ENCODE peak calls at places on chromosomes 16 and 17, in five cellular contexts. One of them, this sample, is unnamed.

GRCh38 chr16:4351880-4352279 is 759 bp upstream of the PAM16 start:
- DNase-seq in GM12878: no peak
- DNase-seq in K562: no peak
- DNase-seq in H1: no peak
- DNase-seq in HepG2: peak
- DNase-seq in this sample: no peak

GRCh38 chr17:50259484-50260324 is 14.6 kb upstream of the TMEM92 start:
- DNase-seq in GM12878: no peak
- DNase-seq in K562: peak
- DNase-seq in H1: no peak
- DNase-seq in HepG2: no peak
- DNase-seq in this sample: peak

GRCh38 chr17:1532836-1533602 is 16.6 kb upstream of the INPP5K start:
- DNase-seq in GM12878: no peak
- DNase-seq in K562: peak
- DNase-seq in H1: peak
- DNase-seq in HepG2: no peak
- DNase-seq in this sample: peak

GRCh38 chr17:73269329-73269615 is 7.6 kb upstream of the CPSF4L start:
- DNase-seq in GM12878: no peak
- DNase-seq in K562: no peak
- DNase-seq in H1: no peak
- DNase-seq in HepG2: no peak
- DNase-seq in this sample: no peak

GRCh38 chr17:11598274-11599221 is at the start of gene DNAH9:
- DNase-seq in GM12878: no peak
- DNase-seq in K562: peak
- DNase-seq in H1: peak
- DNase-seq in HepG2: peak
- DNase-seq in this sample: peak

GRCh38 chr16:12386076-12386641 is 409.6 kb downstream of the SNX29 start:
- DNase-seq in GM12878: no peak
- DNase-seq in K562: no peak
- DNase-seq in H1: no peak
- DNase-seq in HepG2: no peak
- DNase-seq in this sample: no peak

GRCh38 chr16:81466351-81466960 is 21.8 kb downstream of the CMIP start:
- DNase-seq in GM12878: no peak
- DNase-seq in K562: no peak
- DNase-seq in H1: no peak
- DNase-seq in HepG2: no peak
- DNase-seq in this sample: no peak

GRCh38 chr17:44798352-44798751 is 31.7 kb downstream of the GJC1 start:
- DNase-seq in GM12878: no peak
- DNase-seq in K562: no peak
- DNase-seq in H1: no peak
- DNase-seq in HepG2: no peak
- DNase-seq in this sample: no peak

GRCh38 chr16:86740817-86741799 is 162.8 kb downstream of the FOXL1 start:
- DNase-seq in GM12878: no peak
- DNase-seq in K562: no peak
- DNase-seq in H1: no peak
- DNase-seq in HepG2: peak
- DNase-seq in this sample: no peak

GRCh38 chr17:71777048-71777638 is 343.7 kb upstream of the SOX9 start:
- DNase-seq in GM12878: no peak
- DNase-seq in K562: no peak
- DNase-seq in H1: no peak
- DNase-seq in HepG2: no peak
- DNase-seq in this sample: no peak

GRCh38 chr17:17818088-17818526 is 18.7 kb downstream of the SREBF1 start:
- DNase-seq in GM12878: no peak
- DNase-seq in K562: peak
- DNase-seq in H1: no peak
- DNase-seq in HepG2: no peak
- DNase-seq in this sample: peak

GRCh38 chr16:83615553-83615952 is 192.2 kb upstream of the HSBP1 start:
- DNase-seq in GM12878: no peak
- DNase-seq in K562: no peak
- DNase-seq in H1: no peak
- DNase-seq in HepG2: no peak
- DNase-seq in this sample: no peak

GRCh38 chr17:910503-911194 is 68.9 kb downstream of the NXN start:
- DNase-seq in GM12878: no peak
- DNase-seq in K562: no peak
- DNase-seq in H1: no peak
- DNase-seq in HepG2: no peak
- DNase-seq in this sample: no peak

GRCh38 chr16:1330260-1330914 is 3.1 kb upstream of the BAIAP3 start:
- DNase-seq in GM12878: no peak
- DNase-seq in K562: no peak
- DNase-seq in H1: peak
- DNase-seq in HepG2: peak
- DNase-seq in this sample: no peak

GRCh38 chr17:61161615-61162134 is 238.0 kb upstream of the TBX2 start:
- DNase-seq in GM12878: no peak
- DNase-seq in K562: no peak
- DNase-seq in H1: no peak
- DNase-seq in HepG2: no peak
- DNase-seq in this sample: peak

GRCh38 chr16:8023326-8023725 is 567.0 kb downstream of the TMEM114 start:
- DNase-seq in GM12878: no peak
- DNase-seq in K562: no peak
- DNase-seq in H1: no peak
- DNase-seq in HepG2: no peak
- DNase-seq in this sample: no peak

GRCh38 chr16:61042736-61043135 is 993.5 kb downstream of the CDH8 start:
- DNase-seq in GM12878: no peak
- DNase-seq in K562: no peak
- DNase-seq in H1: no peak
- DNase-seq in HepG2: no peak
- DNase-seq in this sample: no peak

GRCh38 chr17:31858647-31859486 is at the start of gene COPRS:
- DNase-seq in GM12878: no peak
- DNase-seq in K562: peak
- DNase-seq in H1: peak
- DNase-seq in HepG2: peak
- DNase-seq in this sample: peak

GRCh38 chr16:1183235-1183907 is 30.5 kb downstream of the CACNA1H start:
- DNase-seq in GM12878: no peak
- DNase-seq in K562: no peak
- DNase-seq in H1: no peak
- DNase-seq in HepG2: no peak
- DNase-seq in this sample: peak

GRCh38 chr17:16287563-16288027 is 65.7 kb downstream of the CENPV start:
- DNase-seq in GM12878: peak
- DNase-seq in K562: no peak
- DNase-seq in H1: no peak
- DNase-seq in HepG2: peak
- DNase-seq in this sample: no peak

GRCh38 chr17:74369665-74370490 is 2.6 kb downstream of the GPR142 start:
- DNase-seq in GM12878: no peak
- DNase-seq in K562: no peak
- DNase-seq in H1: no peak
- DNase-seq in HepG2: no peak
- DNase-seq in this sample: no peak

GRCh38 chr16:15820837-15821236 is 36.0 kb downstream of the MYH11 start:
- DNase-seq in GM12878: no peak
- DNase-seq in K562: no peak
- DNase-seq in H1: no peak
- DNase-seq in HepG2: no peak
- DNase-seq in this sample: no peak

DNA sequence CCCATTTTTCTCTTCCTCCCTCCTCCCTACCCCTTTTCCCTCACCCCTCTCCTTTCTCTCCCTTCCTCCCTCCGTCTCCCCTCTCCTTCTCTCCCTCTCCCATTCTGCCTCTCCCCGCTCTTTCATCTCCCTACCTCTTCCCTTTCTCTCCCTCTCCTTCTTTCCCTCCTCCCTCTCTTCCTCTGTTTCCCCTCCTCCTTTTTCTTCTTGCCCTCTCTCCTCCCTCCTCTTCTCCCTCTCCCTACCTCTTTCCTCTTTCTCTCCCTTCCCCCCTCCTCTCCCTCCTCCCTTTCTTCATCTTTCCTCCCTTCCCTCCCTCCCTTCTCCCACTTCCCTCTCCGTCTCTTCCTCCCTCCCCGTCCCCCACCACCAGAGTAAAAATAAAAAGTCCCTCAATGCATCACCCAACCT is 10.5 kb downstream of the CHD9NB start:
- DNase-seq in GM12878: no peak
- DNase-seq in K562: no peak
- DNase-seq in H1: no peak
- DNase-seq in HepG2: no peak
- DNase-seq in this sample: no peak
- H2AFZ ChIP-seq in GM12878: no peak
- H2AFZ ChIP-seq in K562: no peak
- H2AFZ ChIP-seq in H1: no peak
- H2AFZ ChIP-seq in HepG2: no peak
- H2AFZ ChIP-seq in this sample: no peak

DNA sequence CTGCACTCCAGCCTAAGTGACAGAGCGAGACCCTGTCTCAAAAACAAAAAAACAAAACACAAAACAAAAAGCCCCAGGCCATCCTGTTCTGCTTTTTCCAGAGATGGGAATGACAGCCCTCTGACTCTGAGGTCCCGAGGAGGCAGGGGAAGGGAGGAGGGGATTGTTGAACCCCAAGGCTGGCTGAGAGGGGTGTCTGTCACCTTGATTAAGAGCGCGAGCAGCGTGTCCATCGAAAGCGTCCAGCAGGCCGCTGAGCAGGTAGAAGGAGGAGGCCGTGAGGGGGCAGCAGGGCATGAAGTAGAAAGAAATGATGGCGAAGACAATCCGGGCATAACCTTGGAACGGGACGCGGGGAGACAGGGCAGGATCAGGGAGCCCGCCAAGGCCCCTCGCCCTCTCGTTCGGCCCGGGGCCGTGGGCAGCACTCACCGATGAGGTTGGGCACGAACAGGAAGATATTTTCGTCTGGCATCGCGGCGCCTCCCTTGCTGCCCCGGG is 593 bp downstream of the CDIPT start:
- DNase-seq in GM12878: no peak
- DNase-seq in K562: peak
- DNase-seq in H1: no peak
- DNase-seq in HepG2: no peak
- DNase-seq in this sample: peak
- TF ChIP-seq CHD2 in GM12878: no peak
- TF ChIP-seq CHD2 in K562: no peak
- TF ChIP-seq CHD2 in H1: no peak
- TF ChIP-seq CHD2 in HepG2: no peak
- TF ChIP-seq CHD2 in this sample: no peak

DNA sequence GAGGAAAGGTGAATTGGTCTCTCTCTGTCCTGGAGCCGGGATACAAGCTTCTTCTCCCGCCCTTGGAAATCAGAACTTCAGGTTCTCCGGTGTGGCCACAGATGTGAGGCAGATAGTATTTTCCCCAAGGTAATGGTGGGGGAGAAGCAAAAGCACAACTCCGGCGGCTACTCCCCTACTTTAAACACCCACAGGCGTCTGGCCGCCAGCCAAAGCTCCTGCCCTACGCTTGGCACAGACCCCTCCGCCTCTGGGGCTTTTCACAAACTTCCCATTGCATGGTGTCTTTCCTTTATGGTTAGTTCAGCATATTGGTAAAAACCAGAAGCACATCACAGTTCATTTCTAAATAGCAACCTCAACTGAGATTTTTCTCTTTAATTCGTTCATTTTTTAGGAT is 39.4 kb upstream of the B4GALNT2 start:
- DNase-seq in GM12878: no peak
- DNase-seq in K562: no peak
- DNase-seq in H1: no peak
- DNase-seq in HepG2: no peak
- DNase-seq in this sample: no peak
- H3K4me2 ChIP-seq in GM12878: no peak
- H3K4me2 ChIP-seq in K562: no peak
- H3K4me2 ChIP-seq in H1: no peak
- H3K4me2 ChIP-seq in HepG2: no peak
- H3K4me2 ChIP-seq in this sample: no peak

GRCh38 chr16:89052191-89052787 is 41.4 kb upstream of the ACSF3 start:
- DNase-seq in GM12878: no peak
- DNase-seq in K562: no peak
- DNase-seq in H1: no peak
- DNase-seq in HepG2: no peak
- DNase-seq in this sample: peak
- H2AFZ ChIP-seq in GM12878: no peak
- H2AFZ ChIP-seq in K562: peak
- H2AFZ ChIP-seq in H1: no peak
- H2AFZ ChIP-seq in HepG2: no peak
- H2AFZ ChIP-seq in this sample: peak

GRCh38 chr16:85616608-85617311 is 3.6 kb downstream of the GSE1 start:
- DNase-seq in GM12878: peak
- DNase-seq in K562: no peak
- DNase-seq in H1: no peak
- DNase-seq in HepG2: no peak
- DNase-seq in this sample: peak
- TF ChIP-seq CHD2 in GM12878: peak
- TF ChIP-seq CHD2 in K562: peak
- TF ChIP-seq CHD2 in H1: no peak
- TF ChIP-seq CHD2 in HepG2: no peak
- TF ChIP-seq CHD2 in this sample: no peak

GRCh38 chr17:83183150-83183820 is 103.9 kb downstream of the METRNL start:
- DNase-seq in GM12878: no peak
- DNase-seq in K562: no peak
- DNase-seq in H1: peak
- DNase-seq in HepG2: no peak
- DNase-seq in this sample: no peak
- H3K4me2 ChIP-seq in GM12878: no peak
- H3K4me2 ChIP-seq in K562: no peak
- H3K4me2 ChIP-seq in H1: no peak
- H3K4me2 ChIP-seq in HepG2: no peak
- H3K4me2 ChIP-seq in this sample: no peak

DNA sequence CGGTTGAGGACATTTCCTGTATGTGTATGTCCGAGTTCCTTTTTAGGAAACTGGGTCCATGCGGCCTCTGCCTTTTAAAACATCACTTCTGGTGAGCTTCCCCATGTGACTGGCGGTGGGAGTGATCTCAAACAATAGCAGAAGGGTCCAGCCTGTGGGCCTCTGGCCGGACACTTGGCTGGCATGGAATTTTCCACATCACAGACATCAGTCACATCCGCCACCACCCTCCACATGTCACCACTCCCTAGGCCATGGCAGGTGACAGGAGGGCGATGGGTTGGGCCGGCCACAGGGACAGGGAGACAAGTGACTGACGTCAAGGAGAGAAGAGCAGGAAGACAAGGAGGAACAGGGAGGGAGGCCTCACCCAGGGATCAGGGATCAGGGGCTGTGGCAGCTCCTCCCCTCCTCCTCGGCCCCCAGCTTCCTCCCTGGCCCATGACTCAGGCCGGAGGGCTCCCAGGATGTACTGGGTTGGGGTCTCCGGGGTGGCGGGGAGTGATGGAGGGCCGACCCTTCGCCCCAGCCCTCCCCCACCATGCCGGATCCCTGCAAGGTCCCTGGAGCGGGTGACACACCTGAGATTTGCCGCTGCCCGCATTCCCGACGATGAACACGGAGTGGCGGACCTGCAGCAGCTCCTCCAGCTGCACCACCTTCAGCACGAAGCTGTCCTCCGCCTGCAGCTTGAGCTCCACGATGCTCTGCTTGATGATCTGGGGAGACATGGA is 83.6 kb downstream of the DNAH17 start:
- DNase-seq in GM12878: no peak
- DNase-seq in K562: no peak
- DNase-seq in H1: no peak
- DNase-seq in HepG2: peak
- DNase-seq in this sample: no peak
- H2AFZ ChIP-seq in GM12878: no peak
- H2AFZ ChIP-seq in K562: no peak
- H2AFZ ChIP-seq in H1: no peak
- H2AFZ ChIP-seq in HepG2: no peak
- H2AFZ ChIP-seq in this sample: no peak

This sample was measured in SK-N-SH.